ENCODE peak calls at places on chromosomes 13 and 19, in five cellular contexts. One of them, this sample, is unnamed.

GRCh38 chr13:27797228-27797624 is 4.9 kb downstream of the GSX1 start:
- DNase-seq in NCI-H1417: peak
- DNase-seq in nucleus accumbens: no peak
- DNase-seq in kidney glomerular epithelial cell: no peak
- DNase-seq in EL: peak
- DNase-seq in this sample: no peak

GRCh38 chr19:18915639-18916038 is 3.5 kb downstream of the COPE start:
- DNase-seq in EL: peak
- DNase-seq in kidney glomerular epithelial cell: no peak
- DNase-seq in nucleus accumbens: peak
- DNase-seq in NCI-H1417: peak
- DNase-seq in this sample: peak

GRCh38 chr19:12647490-12648071 is 19.0 kb downstream of the MAN2B1 start:
- DNase-seq in kidney glomerular epithelial cell: no peak
- DNase-seq in nucleus accumbens: peak
- DNase-seq in NCI-H1417: no peak
- DNase-seq in EL: peak
- DNase-seq in this sample: peak

GRCh38 chr19:50793558-50794065 is 3.4 kb downstream of the ACP4 start:
- DNase-seq in EL: peak
- DNase-seq in kidney glomerular epithelial cell: no peak
- DNase-seq in nucleus accumbens: no peak
- DNase-seq in NCI-H1417: no peak
- DNase-seq in this sample: no peak

GRCh38 chr13:30052127-30052526 is 201.7 kb upstream of the UBL3 start:
- DNase-seq in kidney glomerular epithelial cell: no peak
- DNase-seq in nucleus accumbens: no peak
- DNase-seq in NCI-H1417: no peak
- DNase-seq in EL: no peak
- DNase-seq in this sample: no peak

GRCh38 chr13:51041126-51041525 is 69.9 kb downstream of the C13orf42 start:
- DNase-seq in kidney glomerular epithelial cell: no peak
- DNase-seq in NCI-H1417: peak
- DNase-seq in nucleus accumbens: no peak
- DNase-seq in EL: no peak
- DNase-seq in this sample: no peak

GRCh38 chr19:16386619-16387240 is 62.1 kb downstream of the KLF2 start:
- DNase-seq in nucleus accumbens: peak
- DNase-seq in NCI-H1417: peak
- DNase-seq in kidney glomerular epithelial cell: no peak
- DNase-seq in EL: peak
- DNase-seq in this sample: no peak

GRCh38 chr19:48614436-48615144 is at the start of gene FAM83E:
- DNase-seq in kidney glomerular epithelial cell: no peak
- DNase-seq in EL: no peak
- DNase-seq in NCI-H1417: peak
- DNase-seq in nucleus accumbens: no peak
- DNase-seq in this sample: no peak

GRCh38 chr19:30447276-30447870 is 75.2 kb downstream of the ZNF536 start:
- DNase-seq in nucleus accumbens: no peak
- DNase-seq in kidney glomerular epithelial cell: peak
- DNase-seq in EL: no peak
- DNase-seq in NCI-H1417: no peak
- DNase-seq in this sample: no peak

GRCh38 chr19:788821-789472 is 8.3 kb upstream of the PTBP1 start:
- DNase-seq in nucleus accumbens: no peak
- DNase-seq in NCI-H1417: no peak
- DNase-seq in kidney glomerular epithelial cell: no peak
- DNase-seq in EL: peak
- DNase-seq in this sample: no peak

GRCh38 chr13:71056581-71056980 is 810.4 kb downstream of the DACH1 start:
- DNase-seq in EL: no peak
- DNase-seq in nucleus accumbens: no peak
- DNase-seq in kidney glomerular epithelial cell: no peak
- DNase-seq in NCI-H1417: peak
- DNase-seq in this sample: peak

GRCh38 chr13:20495087-20496023 is 30.3 kb downstream of the CRYL1 start:
- DNase-seq in NCI-H1417: peak
- DNase-seq in EL: peak
- DNase-seq in nucleus accumbens: peak
- DNase-seq in kidney glomerular epithelial cell: peak
- DNase-seq in this sample: peak

GRCh38 chr13:80132741-80133601 is 208.0 kb downstream of the SPRY2 start:
- DNase-seq in kidney glomerular epithelial cell: peak
- DNase-seq in EL: peak
- DNase-seq in nucleus accumbens: peak
- DNase-seq in NCI-H1417: peak
- DNase-seq in this sample: no peak

GRCh38 chr13:78121459-78122348 is 203.1 kb upstream of the EDNRB start:
- DNase-seq in EL: peak
- DNase-seq in kidney glomerular epithelial cell: peak
- DNase-seq in NCI-H1417: peak
- DNase-seq in nucleus accumbens: peak
- DNase-seq in this sample: peak

GRCh38 chr13:109351236-109351635 is 435.1 kb downstream of the IRS2 start:
- DNase-seq in kidney glomerular epithelial cell: no peak
- DNase-seq in NCI-H1417: no peak
- DNase-seq in EL: no peak
- DNase-seq in nucleus accumbens: no peak
- DNase-seq in this sample: no peak

GRCh38 chr13:39341238-39341637 is 261.8 kb downstream of the LHFPL6 start:
- DNase-seq in kidney glomerular epithelial cell: no peak
- DNase-seq in EL: no peak
- DNase-seq in NCI-H1417: no peak
- DNase-seq in nucleus accumbens: no peak
- DNase-seq in this sample: no peak

GRCh38 chr19:47613165-47614146 is 4.5 kb downstream of the BICRA start:
- DNase-seq in nucleus accumbens: no peak
- DNase-seq in EL: peak
- DNase-seq in NCI-H1417: no peak
- DNase-seq in kidney glomerular epithelial cell: peak
- DNase-seq in this sample: no peak

GRCh38 chr19:11494634-11495285 is 10.9 kb downstream of the ZNF653 start:
- DNase-seq in kidney glomerular epithelial cell: no peak
- DNase-seq in EL: no peak
- DNase-seq in NCI-H1417: no peak
- DNase-seq in nucleus accumbens: no peak
- DNase-seq in this sample: no peak

GRCh38 chr19:31408460-31409124 is 59.4 kb upstream of the TSHZ3 start:
- DNase-seq in nucleus accumbens: no peak
- DNase-seq in EL: peak
- DNase-seq in NCI-H1417: no peak
- DNase-seq in kidney glomerular epithelial cell: peak
- DNase-seq in this sample: no peak

GRCh38 chr19:54168174-54168917 is 4.6 kb downstream of the TMC4 start:
- DNase-seq in kidney glomerular epithelial cell: peak
- DNase-seq in nucleus accumbens: peak
- DNase-seq in NCI-H1417: peak
- DNase-seq in EL: peak
- DNase-seq in this sample: peak

GRCh38 chr13:109781384-109782065 is 4.9 kb downstream of the IRS2 start:
- DNase-seq in EL: peak
- DNase-seq in kidney glomerular epithelial cell: peak
- DNase-seq in nucleus accumbens: peak
- DNase-seq in NCI-H1417: no peak
- DNase-seq in this sample: no peak

GRCh38 chr19:45798995-45799517 is 6.4 kb upstream of the DMWD start:
- DNase-seq in NCI-H1417: peak
- DNase-seq in nucleus accumbens: peak
- DNase-seq in kidney glomerular epithelial cell: peak
- DNase-seq in EL: peak
- DNase-seq in this sample: peak

GRCh38 chr19:4606921-4607678 is 32.2 kb upstream of the TNFAIP8L1 start:
- DNase-seq in kidney glomerular epithelial cell: no peak
- DNase-seq in NCI-H1417: peak
- DNase-seq in EL: no peak
- DNase-seq in nucleus accumbens: peak
- DNase-seq in this sample: peak

GRCh38 chr19:5809053-5809452 is 4.2 kb downstream of the NRTN start:
- DNase-seq in kidney glomerular epithelial cell: no peak
- DNase-seq in nucleus accumbens: no peak
- DNase-seq in EL: no peak
- DNase-seq in NCI-H1417: no peak
- DNase-seq in this sample: no peak

GRCh38 chr13:29713841-29714240 is 118.4 kb upstream of the SLC7A1 start:
- DNase-seq in NCI-H1417: no peak
- DNase-seq in kidney glomerular epithelial cell: no peak
- DNase-seq in EL: peak
- DNase-seq in nucleus accumbens: no peak
- DNase-seq in this sample: no peak

GRCh38 chr19:2491130-2491801 is 15.3 kb downstream of the GADD45B start:
- DNase-seq in nucleus accumbens: no peak
- DNase-seq in EL: peak
- DNase-seq in NCI-H1417: peak
- DNase-seq in kidney glomerular epithelial cell: peak
- DNase-seq in this sample: no peak

GRCh38 chr13:34391071-34391470 is 551.0 kb upstream of the NBEA start:
- DNase-seq in EL: peak
- DNase-seq in NCI-H1417: no peak
- DNase-seq in kidney glomerular epithelial cell: peak
- DNase-seq in nucleus accumbens: no peak
- DNase-seq in this sample: no peak

GRCh38 chr13:20721454-20722357 is 18.2 kb downstream of the IL17D start:
- DNase-seq in kidney glomerular epithelial cell: no peak
- DNase-seq in EL: peak
- DNase-seq in NCI-H1417: peak
- DNase-seq in nucleus accumbens: peak
- DNase-seq in this sample: peak

GRCh38 chr13:89740994-89741678 is 1606.4 kb upstream of the MIR17HG start:
- DNase-seq in NCI-H1417: no peak
- DNase-seq in EL: no peak
- DNase-seq in kidney glomerular epithelial cell: no peak
- DNase-seq in nucleus accumbens: no peak
- DNase-seq in this sample: no peak

GRCh38 chr19:46803555-46803954 is 15.2 kb upstream of the SLC1A5 start:
- DNase-seq in nucleus accumbens: no peak
- DNase-seq in NCI-H1417: no peak
- DNase-seq in EL: no peak
- DNase-seq in kidney glomerular epithelial cell: no peak
- DNase-seq in this sample: no peak

GRCh38 chr13:32427852-32428580 is at the start of gene N4BP2L1:
- DNase-seq in kidney glomerular epithelial cell: peak
- DNase-seq in nucleus accumbens: peak
- DNase-seq in EL: peak
- DNase-seq in NCI-H1417: peak
- DNase-seq in this sample: peak

GRCh38 chr19:50712833-50713232 is 6.8 kb downstream of the SHANK1 start:
- DNase-seq in NCI-H1417: no peak
- DNase-seq in kidney glomerular epithelial cell: no peak
- DNase-seq in nucleus accumbens: no peak
- DNase-seq in EL: no peak
- DNase-seq in this sample: no peak

GRCh38 chr13:48291730-48292129 is 11.8 kb upstream of the RB1 start:
- DNase-seq in kidney glomerular epithelial cell: no peak
- DNase-seq in nucleus accumbens: no peak
- DNase-seq in NCI-H1417: no peak
- DNase-seq in EL: no peak
- DNase-seq in this sample: no peak

GRCh38 chr13:53775807-53776206 is 747.2 kb downstream of the OLFM4 start:
- DNase-seq in kidney glomerular epithelial cell: no peak
- DNase-seq in NCI-H1417: peak
- DNase-seq in EL: no peak
- DNase-seq in nucleus accumbens: no peak
- DNase-seq in this sample: no peak

GRCh38 chr13:113746143-113746525 is 12.9 kb upstream of the TMEM255B start:
- DNase-seq in nucleus accumbens: no peak
- DNase-seq in EL: no peak
- DNase-seq in NCI-H1417: peak
- DNase-seq in kidney glomerular epithelial cell: no peak
- DNase-seq in this sample: no peak

GRCh38 chr19:7748756-7749155 is 1.4 kb upstream of the CD209 start:
- DNase-seq in NCI-H1417: peak
- DNase-seq in kidney glomerular epithelial cell: no peak
- DNase-seq in nucleus accumbens: no peak
- DNase-seq in EL: peak
- DNase-seq in this sample: peak

GRCh38 chr19:4140237-4140711 is 13.2 kb upstream of the CREB3L3 start:
- DNase-seq in EL: peak
- DNase-seq in NCI-H1417: peak
- DNase-seq in nucleus accumbens: no peak
- DNase-seq in kidney glomerular epithelial cell: peak
- DNase-seq in this sample: peak

GRCh38 chr13:111637365-111637764 is 316.9 kb downstream of the TEX29 start:
- DNase-seq in EL: no peak
- DNase-seq in nucleus accumbens: no peak
- DNase-seq in kidney glomerular epithelial cell: no peak
- DNase-seq in NCI-H1417: no peak
- DNase-seq in this sample: no peak

GRCh38 chr13:112991611-112992010 is 22.6 kb downstream of the MCF2L start:
- DNase-seq in EL: no peak
- DNase-seq in nucleus accumbens: no peak
- DNase-seq in kidney glomerular epithelial cell: no peak
- DNase-seq in NCI-H1417: peak
- DNase-seq in this sample: no peak

GRCh38 chr13:77979721-77980377 is 61.2 kb upstream of the EDNRB start:
- DNase-seq in nucleus accumbens: no peak
- DNase-seq in EL: no peak
- DNase-seq in kidney glomerular epithelial cell: no peak
- DNase-seq in NCI-H1417: no peak
- DNase-seq in this sample: no peak